ENCODE peak calls at places on chromosomes 6 and 20, in eight cellular contexts. V is fibroblast of lung, O is astrocyte, L is GM23338, I is H1, H is osteoblast, T is hepatocyte, B is OCI-LY7. C is an unnamed sample.

GRCh38 chr6:36786055-36786675 is 53.1 kb downstream of the CPNE5 start:
- DNase-seq in V (peak), O (peak), L (peak), I (no peak), H (peak), T (no peak), B (no peak), C (no peak)

GRCh38 chr20:31717478-31717946 is 5.2 kb downstream of the BCL2L1 start:
- DNase-seq in V (no peak), O (no peak), L (no peak), I (no peak), H (no peak), T (no peak), B (no peak), C (peak)

GRCh38 chr6:28267695-28268059 is 734 bp downstream of the ZSCAN26 start:
- DNase-seq in V (no peak), O (no peak), L (no peak), I (no peak), H (no peak), T (no peak), B (no peak), C (no peak)

GRCh38 chr20:57392130-57392445 is 892 bp downstream of the RBM38 start:
- DNase-seq in V (no peak), O (no peak), L (no peak), I (no peak), H (no peak), T (no peak), B (no peak), C (no peak)

GRCh38 chr6:121523628-121524027 is 88.2 kb downstream of the GJA1 start:
- DNase-seq in V (peak), O (peak), L (peak), I (no peak), H (no peak), T (no peak), B (no peak), C (no peak)

GRCh38 chr20:64130876-64131275 is 23.5 kb upstream of the NPBWR2 start:
- DNase-seq in V (no peak), O (no peak), L (no peak), I (no peak), H (no peak), T (no peak), B (no peak), C (no peak)

GRCh38 chr6:106373502-106374239 is 13.2 kb downstream of the CRYBG1 start:
- DNase-seq in V (no peak), O (no peak), L (no peak), I (no peak), H (no peak), T (no peak), B (no peak), C (no peak)

GRCh38 chr6:168584251-168584650 is 143.3 kb downstream of the SMOC2 start:
- DNase-seq in V (peak), O (peak), L (no peak), I (no peak), H (no peak), T (no peak), B (no peak), C (no peak)

GRCh38 chr20:63443606-63444395 is 28.7 kb downstream of the KCNQ2 start:
- DNase-seq in V (no peak), O (no peak), L (no peak), I (no peak), H (no peak), T (no peak), B (no peak), C (no peak)

GRCh38 chr6:7119272-7119801 is 11.6 kb downstream of the RREB1 start:
- DNase-seq in V (no peak), O (no peak), L (no peak), I (no peak), H (no peak), T (no peak), B (no peak), C (no peak)

GRCh38 chr6:2216794-2217383 is 28.5 kb downstream of the GMDS start:
- DNase-seq in V (no peak), O (no peak), L (peak), I (no peak), H (no peak), T (no peak), B (no peak), C (no peak)

GRCh38 chr6:167422934-167423333 is 98.0 kb downstream of the TTLL2 start:
- DNase-seq in V (no peak), O (no peak), L (no peak), I (no peak), H (no peak), T (no peak), B (no peak), C (no peak)

GRCh38 chr6:135519343-135519742 is 21.8 kb upstream of the AHI1 start:
- DNase-seq in V (no peak), O (no peak), L (no peak), I (no peak), H (no peak), T (no peak), B (no peak), C (no peak)

GRCh38 chr20:45863543-45864470 is 6.4 kb downstream of the ZSWIM3 start:
- DNase-seq in V (no peak), O (no peak), L (no peak), I (no peak), H (no peak), T (peak), B (no peak), C (no peak)

GRCh38 chr20:32594204-32594603 is 9.1 kb upstream of the NOL4L start:
- DNase-seq in V (no peak), O (no peak), L (no peak), I (no peak), H (no peak), T (no peak), B (no peak), C (no peak)

GRCh38 chr6:92369309-92369708 is 1050.0 kb downstream of the EPHA7 start:
- DNase-seq in V (no peak), O (no peak), L (no peak), I (no peak), H (no peak), T (no peak), B (no peak), C (no peak)

GRCh38 chr6:29750709-29751108 is 27.5 kb downstream of the HLA-F start:
- DNase-seq in V (no peak), O (no peak), L (no peak), I (no peak), H (no peak), T (no peak), B (no peak), C (no peak)

GRCh38 chr6:33642897-33643296 is 21.8 kb downstream of the ITPR3 start:
- DNase-seq in V (no peak), O (no peak), L (no peak), I (no peak), H (no peak), T (no peak), B (no peak), C (no peak)

GRCh38 chr6:91387290-91388062 is 800.6 kb upstream of the MAP3K7 start:
- DNase-seq in V (no peak), O (no peak), L (peak), I (peak), H (no peak), T (no peak), B (no peak), C (no peak)

GRCh38 chr6:141521440-141521839 is 611.3 kb upstream of the GJE1 start:
- DNase-seq in V (peak), O (no peak), L (no peak), I (no peak), H (no peak), T (no peak), B (no peak), C (no peak)

GRCh38 chr6:166275714-166276166 is 32.5 kb downstream of the PRR18 start:
- DNase-seq in V (peak), O (no peak), L (peak), I (no peak), H (peak), T (peak), B (peak), C (peak)

GRCh38 chr6:46325561-46326525 is 155.1 kb upstream of the ENPP5 start:
- DNase-seq in V (peak), O (peak), L (peak), I (no peak), H (no peak), T (peak), B (peak), C (no peak)

GRCh38 chr20:13838664-13839063 is 53.8 kb downstream of the NDUFAF5 start:
- DNase-seq in V (no peak), O (no peak), L (no peak), I (no peak), H (no peak), T (no peak), B (no peak), C (no peak)

GRCh38 chr20:3686867-3687321 is 5.1 kb upstream of the ADAM33 start:
- DNase-seq in V (peak), O (peak), L (no peak), I (no peak), H (peak), T (peak), B (no peak), C (no peak)

GRCh38 chr6:32944265-32944664 is 3.4 kb upstream of the HLA-DMB start:
- DNase-seq in V (no peak), O (no peak), L (no peak), I (no peak), H (no peak), T (no peak), B (peak), C (peak)

GRCh38 chr20:10877345-10877744 is 203.5 kb upstream of the JAG1 start:
- DNase-seq in V (no peak), O (no peak), L (no peak), I (no peak), H (no peak), T (no peak), B (no peak), C (no peak)

GRCh38 chr6:119312875-119313338 is 36.7 kb downstream of the MAN1A1 start:
- DNase-seq in V (no peak), O (no peak), L (no peak), I (no peak), H (no peak), T (peak), B (no peak), C (no peak)

DNA sequence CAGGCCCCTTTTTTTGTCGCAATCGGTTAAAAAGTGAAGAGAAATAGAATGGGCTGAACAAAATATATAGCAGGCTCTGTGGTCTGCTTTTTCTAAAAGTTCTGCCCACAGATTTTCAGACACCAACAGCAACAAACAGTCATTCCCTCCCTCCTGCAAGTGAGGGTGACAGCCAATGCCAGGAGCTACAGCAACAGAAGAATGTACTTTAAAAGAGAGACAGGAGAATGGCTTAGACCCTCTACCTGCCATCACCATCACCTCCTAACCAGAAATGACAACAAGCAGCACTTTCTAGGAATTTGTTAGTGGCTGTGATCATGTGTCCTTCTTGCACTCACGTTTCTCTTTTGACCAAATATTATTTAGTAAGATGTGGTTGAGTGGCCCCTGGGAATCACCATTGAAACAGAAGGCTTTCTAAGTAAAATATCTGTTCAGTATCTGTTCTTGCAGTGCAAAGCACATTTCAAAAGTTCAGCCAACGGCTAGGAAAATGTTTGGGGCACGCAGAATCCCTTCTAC is 248.6 kb downstream of the ATXN1 start:
- DNase-seq in V (no peak), O (no peak), L (no peak), I (no peak), H (no peak), T (no peak), B (no peak), C (no peak)
- H2AFZ ChIP-seq in V (no peak), O (no peak), L (no peak), I (no peak), H (no peak), T (no peak), B (no peak), C (no peak)

GRCh38 chr20:49387606-49387939 is 94.9 kb downstream of the KCNB1 start:
- DNase-seq in V (no peak), O (no peak), L (no peak), I (no peak), H (no peak), T (no peak), B (no peak), C (no peak)
- TF ChIP-seq CTCF in V (no peak), O (no peak), L (no peak), I (no peak), H (no peak), T (no peak), B (no peak), C (no peak)

DNA sequence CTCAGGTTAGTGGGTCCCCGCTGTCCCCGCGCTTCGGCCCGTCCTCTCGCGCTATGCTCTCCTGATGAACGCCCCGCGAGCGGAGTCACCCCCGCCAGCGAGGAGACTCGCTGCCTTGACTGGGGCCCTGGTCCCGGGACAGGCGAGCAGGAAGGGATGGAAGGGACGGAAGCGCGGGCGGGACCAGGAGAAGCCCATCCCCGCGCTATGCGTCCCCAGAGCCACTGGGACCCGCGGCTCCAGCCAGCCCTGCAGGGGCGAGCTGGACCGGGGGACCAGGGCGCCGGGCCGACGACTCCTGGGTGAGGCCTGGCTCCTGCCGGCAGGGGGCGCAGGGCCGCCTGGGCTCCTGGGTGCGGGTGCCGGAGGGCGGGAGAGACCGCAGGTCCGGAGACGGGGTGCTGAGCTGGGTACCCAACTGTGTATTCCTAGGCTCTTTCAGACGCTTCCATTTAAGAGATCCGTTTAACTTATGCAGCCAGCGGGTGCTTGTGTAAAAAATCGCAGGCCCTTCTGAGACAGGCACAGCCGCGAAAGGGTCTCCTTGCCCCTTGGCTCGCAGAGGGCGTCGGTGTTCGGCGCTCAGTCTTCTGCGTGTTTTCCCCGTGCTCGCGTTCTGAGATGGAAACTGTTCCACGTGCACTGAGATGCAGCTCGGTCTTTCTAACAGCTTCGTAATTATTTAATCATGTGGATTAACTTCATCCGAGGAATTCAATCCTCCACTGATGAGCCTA is 580 bp upstream of the SYCP2 start:
- DNase-seq in V (peak), O (peak), L (peak), I (no peak), H (peak), T (peak), B (no peak), C (peak)
- H2AFZ ChIP-seq in V (peak), O (peak), L (peak), I (peak), H (peak), T (peak), B (no peak), C (peak)

DNA sequence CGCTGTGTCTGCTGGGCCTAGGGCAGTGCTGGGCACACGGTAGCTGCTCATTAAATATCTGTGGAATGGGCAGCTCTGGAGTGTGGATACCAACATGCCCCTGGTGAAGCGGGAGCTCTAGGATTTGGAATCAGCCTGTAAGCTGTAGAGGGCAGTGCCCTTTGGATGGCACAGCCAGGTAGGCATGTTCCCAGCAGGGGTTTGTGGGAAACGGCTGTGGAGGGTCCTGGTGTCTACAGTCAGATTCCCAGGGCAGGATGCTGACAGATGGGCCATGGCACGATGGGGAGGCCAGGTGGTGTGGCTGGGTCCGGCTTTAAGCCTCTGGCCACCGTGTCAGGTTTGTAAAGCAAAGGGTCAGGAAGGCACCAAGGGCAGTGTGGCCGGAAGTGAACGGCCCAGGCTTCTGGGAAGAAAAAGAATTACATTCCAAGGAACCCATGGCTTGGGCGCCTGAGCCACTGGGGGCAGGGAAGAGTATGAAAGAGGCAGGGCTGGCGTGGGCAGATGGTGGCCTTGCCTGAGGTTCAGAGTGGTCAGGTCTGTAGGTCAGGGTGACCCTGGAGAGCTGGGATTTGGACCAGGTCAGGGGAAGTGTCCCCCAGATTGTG is 44.8 kb downstream of the UBE2V1 start:
- DNase-seq in V (no peak), O (no peak), L (no peak), I (no peak), H (peak), T (no peak), B (no peak), C (no peak)
- TF ChIP-seq CTCF in V (no peak), O (no peak), L (no peak), I (no peak), H (no peak), T (no peak), B (no peak), C (no peak)

GRCh38 chr20:50308513-50309279 is 118.1 kb downstream of the CEBPB start:
- DNase-seq in V (peak), O (peak), L (peak), I (no peak), H (peak), T (peak), B (peak), C (no peak)
- H2AFZ ChIP-seq in V (no peak), O (peak), L (peak), I (peak), H (peak), T (no peak), B (peak), C (no peak)

GRCh38 chr6:125989631-125990030 is 3.3 kb downstream of the TRMT11 start:
- DNase-seq in V (peak), O (peak), L (peak), I (no peak), H (no peak), T (no peak), B (no peak), C (no peak)
- TF ChIP-seq CTCF in V (no peak), O (no peak), L (no peak), I (no peak), H (no peak), T (no peak), B (no peak), C (no peak)

GRCh38 chr6:113858605-113859348 is 1.6 kb downstream of the MARCKS start:
- DNase-seq in V (peak), O (peak), L (peak), I (peak), H (peak), T (peak), B (peak), C (peak)
- H2AFZ ChIP-seq in V (peak), O (no peak), L (no peak), I (no peak), H (peak), T (no peak), B (peak), C (peak)

DNA sequence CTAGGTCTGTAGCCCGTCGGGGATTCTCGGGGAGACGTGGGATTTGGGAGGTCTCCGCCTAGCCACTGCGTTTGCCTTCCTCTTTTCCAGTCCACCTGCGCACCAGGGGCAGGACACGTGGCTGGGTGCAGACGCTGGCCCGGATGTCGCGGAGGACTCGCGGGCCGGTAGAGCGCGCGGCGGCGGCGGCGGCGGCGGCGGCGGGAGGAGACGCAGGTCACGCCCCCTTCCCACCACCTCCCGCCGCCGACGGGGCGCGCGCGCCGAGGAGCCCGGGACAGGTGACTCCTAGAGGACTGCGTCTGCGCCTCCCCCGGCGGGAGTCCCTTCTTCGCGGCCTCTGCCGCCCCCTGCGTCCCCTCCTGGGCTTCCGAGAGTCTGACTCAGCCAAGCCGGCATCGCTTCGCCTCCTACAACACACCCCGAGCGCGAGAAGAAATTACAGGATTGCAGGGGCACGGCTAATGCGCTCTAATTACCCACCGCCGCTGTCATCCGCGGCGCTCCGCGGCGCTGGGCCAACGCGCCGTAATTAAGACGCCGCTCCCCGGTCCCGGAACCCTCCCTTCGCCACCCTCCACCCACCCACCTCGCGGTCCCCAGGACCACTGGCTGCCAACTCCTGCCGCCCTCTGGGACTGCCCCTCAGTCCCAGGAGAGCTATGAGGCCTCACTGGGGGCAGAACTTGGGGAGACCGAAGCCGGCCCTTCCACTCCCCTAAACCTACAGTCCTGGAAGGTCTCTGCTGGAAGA is 124.5 kb downstream of the MRPL14 start:
- DNase-seq in V (peak), O (peak), L (peak), I (peak), H (peak), T (peak), B (peak), C (peak)
- TF ChIP-seq CTCF in V (no peak), O (no peak), L (no peak), I (no peak), H (peak), T (peak), B (no peak), C (peak)

DNA sequence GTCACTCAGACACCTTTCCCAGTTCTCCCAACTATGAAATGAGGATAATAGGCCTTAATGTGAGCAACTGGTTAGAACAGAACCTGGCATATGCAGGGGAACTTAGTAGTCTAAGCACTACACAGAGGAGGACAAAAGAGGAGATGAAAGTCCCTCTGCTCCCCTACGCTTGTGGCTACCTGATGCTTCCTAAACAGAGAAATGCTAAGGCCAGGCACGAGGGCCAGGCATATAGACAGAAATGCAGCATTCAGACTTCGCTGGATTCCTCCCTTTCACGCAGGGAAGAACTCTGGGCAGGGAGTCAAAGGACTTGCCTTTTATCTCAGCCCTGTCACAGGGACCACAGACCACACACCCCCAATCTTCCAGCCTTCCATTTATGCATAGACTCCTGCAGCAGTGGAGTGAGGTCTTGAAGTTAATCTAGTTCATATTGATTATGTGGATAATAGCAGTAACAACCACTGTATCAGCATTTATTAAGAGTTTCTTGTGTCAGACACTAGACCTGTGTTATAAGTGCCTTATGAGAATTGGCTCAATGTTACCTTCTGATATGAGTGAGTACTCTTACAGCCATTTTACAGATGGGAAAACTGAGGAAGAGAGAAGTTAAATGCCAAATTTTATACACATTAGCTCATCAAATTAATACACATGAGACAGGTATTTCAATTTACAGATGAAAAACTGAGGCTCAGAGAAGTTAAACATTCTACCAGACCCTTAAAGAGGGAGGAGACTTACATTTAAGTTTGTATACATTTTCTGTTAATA is 27.0 kb upstream of the TRAF3IP2 start:
- DNase-seq in V (no peak), O (no peak), L (no peak), I (no peak), H (no peak), T (no peak), B (no peak), C (no peak)
- H2AFZ ChIP-seq in V (no peak), O (no peak), L (peak), I (no peak), H (no peak), T (no peak), B (no peak), C (no peak)

C was measured in MM.1S.